ENCODE peak calls at places on chromosomes 6 and 20, in five cellular contexts. D is OCI-LY7, R is left ventricle myocardium inferior, W is adrenal gland, N is heart left ventricle. C is an unnamed sample.

GRCh38 chr6:32559747-32560146 is 29.7 kb upstream of the HLA-DRB5 start:
- DNase-seq in N (no peak), R (no peak), W (no peak), D (no peak), C (no peak)

GRCh38 chr6:112251170-112251945 is 3.0 kb downstream of the LAMA4 start:
- DNase-seq in D (no peak), R (peak; percentile 58), W (no peak), N (peak; percentile 64), C (peak; percentile 70)

GRCh38 chr6:91088515-91088914 is 501.6 kb upstream of the MAP3K7 start:
- DNase-seq in N (no peak), R (no peak), W (no peak), D (no peak), C (no peak)

GRCh38 chr6:118934461-118935330 is at the start of gene MCM9:
- DNase-seq in R (peak; percentile 92), N (peak; percentile 95), W (peak; percentile 94), D (peak; percentile 95), C (peak; percentile 98)

GRCh38 chr20:39195495-39196129 is 233.5 kb downstream of the DHX35 start:
- DNase-seq in D (no peak), W (no peak), R (no peak), N (no peak), C (no peak)

GRCh38 chr6:137766596-137767370 is 100.3 kb upstream of the TNFAIP3 start:
- DNase-seq in N (no peak), W (no peak), D (no peak), R (no peak), C (no peak)

GRCh38 chr6:43924222-43924702 is 154.3 kb downstream of the VEGFA start:
- DNase-seq in W (no peak), D (no peak), R (peak; percentile 14), N (no peak), C (peak; percentile 62)

GRCh38 chr20:33733654-33734576 is 2.1 kb downstream of the ZNF341 start:
- DNase-seq in N (no peak), W (peak; percentile 49), D (peak; percentile 65), R (peak; percentile 29), C (peak; percentile 58)

GRCh38 chr6:158328446-158328845 is 16.2 kb downstream of the TULP4 start:
- DNase-seq in W (no peak), N (no peak), R (no peak), D (no peak), C (no peak)

GRCh38 chr6:33967266-33967767 is 163.5 kb upstream of the MLN start:
- DNase-seq in D (no peak), W (no peak), R (no peak), N (no peak), C (peak; percentile 32)

GRCh38 chr6:23446394-23447001 is 679.5 kb upstream of the NRSN1 start:
- DNase-seq in N (no peak), R (no peak), W (no peak), D (no peak), C (no peak)

GRCh38 chr20:62959101-62959971 is 6.8 kb downstream of the SLC17A9 start:
- DNase-seq in R (no peak), W (no peak), D (no peak), N (no peak), C (no peak)

GRCh38 chr20:31573555-31574295 is 31.4 kb upstream of the ID1 start:
- DNase-seq in W (no peak), N (no peak), R (no peak), D (no peak), C (no peak)

GRCh38 chr20:31578448-31579138 is 26.5 kb upstream of the ID1 start:
- DNase-seq in R (no peak), N (no peak), W (no peak), D (no peak), C (no peak)

GRCh38 chr20:31579245-31579644 is 25.8 kb upstream of the ID1 start:
- DNase-seq in N (no peak), R (no peak), D (no peak), W (no peak), C (no peak)

GRCh38 chr20:31576751-31577150 is 28.3 kb upstream of the ID1 start:
- DNase-seq in W (no peak), N (no peak), D (no peak), R (no peak), C (no peak)

GRCh38 chr20:31577194-31577593 is 27.9 kb upstream of the ID1 start:
- DNase-seq in W (no peak), N (no peak), D (no peak), R (no peak), C (no peak)
- H3K27ac ChIP-seq in W (no peak overlapping the region), N (no peak overlapping the region), D (no peak overlapping the region), R (no peak overlapping the region), C (no peak overlapping the region)

GRCh38 chr6:16735014-16735413 is 26.2 kb downstream of the ATXN1 start:
- DNase-seq in W (no peak), R (no peak), D (no peak), N (no peak), C (no peak)
- H3K4me1 ChIP-seq in W (peaks cover 42% of the 10 kb centered on the region), R (peaks cover 80% of the 10 kb centered on the region), D (no peaks in the 10 kb centered on the region), N (peaks cover 55% of the 10 kb centered on the region), C (peaks cover 9% of the 10 kb centered on the region)

GRCh38 chr6:152821525-152821924 is 70.9 kb downstream of the VIP start:
- DNase-seq in D (no peak), R (no peak), N (no peak), W (no peak), C (no peak)

GRCh38 chr6:152811785-152812184 is 61.2 kb downstream of the VIP start:
- DNase-seq in W (no peak), N (no peak), D (no peak), R (no peak), C (no peak)

GRCh38 chr6:152815230-152815922 is 64.8 kb downstream of the VIP start:
- DNase-seq in W (no peak), R (no peak), D (no peak), N (no peak), C (no peak)

GRCh38 chr6:152816055-152816454 is 65.5 kb downstream of the VIP start:
- DNase-seq in W (no peak), R (no peak), D (no peak), N (no peak), C (no peak)
- H3K27ac ChIP-seq in W (no peak overlapping the region), R (no peak overlapping the region), D (no peak overlapping the region), N (no peak overlapping the region), C (no peak overlapping the region)

GRCh38 chr6:3520541-3521220 is 63.8 kb upstream of the SLC22A23 start:
- DNase-seq in N (no peak), W (no peak), R (no peak), D (no peak), C (no peak)
- H3K4me1 ChIP-seq in N (no peaks in the 10 kb centered on the region), W (no peaks in the 10 kb centered on the region), R (no peaks in the 10 kb centered on the region), D (no peaks in the 10 kb centered on the region), C (peaks cover 5% of the 10 kb centered on the region)

GRCh38 chr6:125679128-125679527 is 70.3 kb upstream of the HEY2 start:
- DNase-seq in N (no peak), R (no peak), D (no peak), W (no peak), C (no peak)
- H3K27ac ChIP-seq in N (no peak overlapping the region), R (no peak overlapping the region), D (no peak overlapping the region), W (no peak overlapping the region), C (no peak overlapping the region)

GRCh38 chr20:25056601-25057233 is 1.2 kb downstream of the ACSS1 start:
- DNase-seq in W (no peak), N (peak; percentile 42), R (peak; percentile 54), D (no peak), C (peak; percentile 82)

GRCh38 chr20:25058051-25058796 is at the start of gene ACSS1:
- DNase-seq in N (peak; percentile 85), R (peak; percentile 82), D (peak; percentile 70), W (peak; percentile 62), C (peak; percentile 86)

GRCh38 chr20:25055711-25056492 is 2.0 kb downstream of the ACSS1 start:
- DNase-seq in N (peak; percentile 44), D (no peak), R (no peak), W (no peak), C (no peak)

GRCh38 chr20:25058797-25059486 is 1.0 kb upstream of the ACSS1 start:
- DNase-seq in D (no peak), R (peak; percentile 56), W (no peak), N (peak; percentile 68), C (no peak)

GRCh38 chr20:25057234-25058050 is 497 bp downstream of the ACSS1 start:
- DNase-seq in W (peak; percentile 76), R (peak; percentile 83), N (peak; percentile 86), D (no peak), C (peak; percentile 91)
- H3K4me1 ChIP-seq in W (peaks cover 58% of the 10 kb centered on the region), R (peaks cover 68% of the 10 kb centered on the region), N (peaks cover 60% of the 10 kb centered on the region), D (peaks cover 23% of the 10 kb centered on the region), C (peaks cover 8% of the 10 kb centered on the region)

DNA sequence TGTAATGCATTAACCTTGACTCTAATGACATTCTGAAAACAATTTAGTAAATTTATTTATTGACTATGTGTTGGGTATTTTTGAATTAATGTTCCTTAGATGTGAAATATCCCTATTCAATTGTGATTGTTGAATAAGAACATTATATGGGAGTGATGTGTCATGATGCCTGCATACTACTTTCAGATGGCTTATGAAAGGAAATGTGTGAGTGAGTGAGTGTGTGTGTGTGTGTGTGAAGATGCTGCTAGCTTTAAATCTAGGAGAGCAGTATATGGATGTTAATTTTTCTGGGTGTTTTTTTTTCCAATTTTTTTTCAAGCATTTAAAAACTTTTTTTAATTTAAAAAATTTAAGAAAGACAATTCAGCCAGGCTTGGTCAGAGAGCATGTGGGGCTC is 32.5 kb upstream of the NT5E start:
- DNase-seq in N (no peak), D (no peak), R (no peak), W (no peak), C (no peak)
- H3K27ac ChIP-seq in N (no peak overlapping the region), D (no peak overlapping the region), R (no peak overlapping the region), W (no peak overlapping the region), C (no peak overlapping the region)